ENCODE peak calls at places on chromosomes 2 and 18, in four cellular contexts. One of them, this sample, is unnamed.

GRCh38 chr18:7000484-7001096 is 117.0 kb downstream of the LAMA1 start:
- DNase-seq in H1: no peak
- DNase-seq in SK-N-SH: peak
- DNase-seq in K562: peak
- DNase-seq in this sample: no peak

GRCh38 chr2:28193552-28194383 is 198.9 kb upstream of the FOSL2 start:
- DNase-seq in SK-N-SH: peak
- DNase-seq in K562: no peak
- DNase-seq in H1: no peak
- DNase-seq in this sample: no peak

GRCh38 chr2:134336352-134336751 is 82.5 kb downstream of the MGAT5 start:
- DNase-seq in K562: no peak
- DNase-seq in SK-N-SH: no peak
- DNase-seq in H1: no peak
- DNase-seq in this sample: peak

GRCh38 chr2:223797073-223797472 is 40.3 kb downstream of the AP1S3 start:
- DNase-seq in H1: no peak
- DNase-seq in SK-N-SH: no peak
- DNase-seq in K562: no peak
- DNase-seq in this sample: no peak

GRCh38 chr2:70895249-70895648 is 40.5 kb upstream of the ATP6V1B1 start:
- DNase-seq in K562: peak
- DNase-seq in SK-N-SH: peak
- DNase-seq in H1: no peak
- DNase-seq in this sample: no peak

GRCh38 chr2:109487237-109487869 is 126.4 kb downstream of the SEPTIN10 start:
- DNase-seq in SK-N-SH: no peak
- DNase-seq in H1: no peak
- DNase-seq in K562: no peak
- DNase-seq in this sample: no peak

GRCh38 chr18:2547477-2548087 is 23.7 kb downstream of the METTL4 start:
- DNase-seq in K562: peak
- DNase-seq in SK-N-SH: peak
- DNase-seq in H1: no peak
- DNase-seq in this sample: peak

GRCh38 chr2:10167316-10167715 is 44.8 kb downstream of the RRM2 start:
- DNase-seq in SK-N-SH: peak
- DNase-seq in K562: no peak
- DNase-seq in H1: no peak
- DNase-seq in this sample: no peak

GRCh38 chr18:24875761-24876160 is 415.3 kb downstream of the HRH4 start:
- DNase-seq in H1: no peak
- DNase-seq in K562: no peak
- DNase-seq in SK-N-SH: no peak
- DNase-seq in this sample: no peak

GRCh38 chr2:30410217-30410616 is 36.8 kb upstream of the LCLAT1 start:
- DNase-seq in SK-N-SH: no peak
- DNase-seq in H1: no peak
- DNase-seq in K562: no peak
- DNase-seq in this sample: no peak

GRCh38 chr2:178718283-178718682 is 88.9 kb downstream of the TTN start:
- DNase-seq in K562: no peak
- DNase-seq in SK-N-SH: no peak
- DNase-seq in H1: no peak
- DNase-seq in this sample: no peak

GRCh38 chr18:24560511-24560981 is 100.1 kb downstream of the HRH4 start:
- DNase-seq in SK-N-SH: no peak
- DNase-seq in K562: no peak
- DNase-seq in H1: no peak
- DNase-seq in this sample: no peak

GRCh38 chr2:18063826-18064485 is 185.5 kb downstream of the KCNS3 start:
- DNase-seq in SK-N-SH: no peak
- DNase-seq in K562: no peak
- DNase-seq in H1: no peak
- DNase-seq in this sample: no peak

GRCh38 chr2:3179208-3179607 is 198.4 kb downstream of the EIPR1 start:
- DNase-seq in SK-N-SH: peak
- DNase-seq in H1: peak
- DNase-seq in K562: no peak
- DNase-seq in this sample: no peak

GRCh38 chr2:102005989-102006885 is 14.5 kb downstream of the IL1R2 start:
- DNase-seq in SK-N-SH: peak
- DNase-seq in H1: peak
- DNase-seq in K562: peak
- DNase-seq in this sample: no peak

GRCh38 chr2:211930331-211930730 is 608.3 kb downstream of the ERBB4 start:
- DNase-seq in H1: no peak
- DNase-seq in K562: no peak
- DNase-seq in SK-N-SH: no peak
- DNase-seq in this sample: peak

GRCh38 chr2:219598308-219599078 is 836 bp downstream of the STK11IP start:
- DNase-seq in SK-N-SH: no peak
- DNase-seq in K562: no peak
- DNase-seq in H1: no peak
- DNase-seq in this sample: no peak

GRCh38 chr2:186426153-186427016 is 59.7 kb upstream of the ZC3H15 start:
- DNase-seq in K562: no peak
- DNase-seq in SK-N-SH: no peak
- DNase-seq in H1: no peak
- DNase-seq in this sample: peak

GRCh38 chr2:149573760-149574159 is 13.8 kb downstream of the MMADHC start:
- DNase-seq in SK-N-SH: no peak
- DNase-seq in H1: no peak
- DNase-seq in K562: no peak
- DNase-seq in this sample: no peak

GRCh38 chr2:3759331-3759730 is 56.0 kb downstream of the DCDC2C start:
- DNase-seq in K562: no peak
- DNase-seq in H1: no peak
- DNase-seq in SK-N-SH: no peak
- DNase-seq in this sample: no peak

GRCh38 chr2:95525294-95526035 is 40.9 kb upstream of the TRIM43B start:
- DNase-seq in K562: no peak
- DNase-seq in H1: no peak
- DNase-seq in SK-N-SH: peak
- DNase-seq in this sample: no peak

GRCh38 chr18:61569176-61569892 is 236.1 kb downstream of the CDH20 start:
- DNase-seq in SK-N-SH: no peak
- DNase-seq in H1: no peak
- DNase-seq in K562: no peak
- DNase-seq in this sample: no peak

GRCh38 chr2:18171191-18172139 is 293.0 kb downstream of the KCNS3 start:
- DNase-seq in K562: no peak
- DNase-seq in SK-N-SH: no peak
- DNase-seq in H1: no peak
- DNase-seq in this sample: no peak

GRCh38 chr2:237483018-237483731 is 3.9 kb upstream of the MLPH start:
- DNase-seq in H1: no peak
- DNase-seq in SK-N-SH: no peak
- DNase-seq in K562: no peak
- DNase-seq in this sample: no peak

GRCh38 chr2:172251231-172251630 is 148.5 kb upstream of the DLX2 start:
- DNase-seq in H1: no peak
- DNase-seq in SK-N-SH: no peak
- DNase-seq in K562: no peak
- DNase-seq in this sample: no peak

GRCh38 chr18:11572201-11572600 is 37.2 kb upstream of the SLC35G4 start:
- DNase-seq in K562: no peak
- DNase-seq in H1: no peak
- DNase-seq in SK-N-SH: no peak
- DNase-seq in this sample: no peak

GRCh38 chr18:12431561-12431960 is 23.8 kb downstream of the PRELID3A start:
- DNase-seq in K562: no peak
- DNase-seq in SK-N-SH: no peak
- DNase-seq in H1: no peak
- DNase-seq in this sample: no peak

GRCh38 chr2:26892916-26893524 is 45.1 kb downstream of the DPYSL5 start:
- DNase-seq in H1: peak
- DNase-seq in K562: no peak
- DNase-seq in SK-N-SH: no peak
- DNase-seq in this sample: no peak

GRCh38 chr2:37318401-37318800 is 6.2 kb downstream of the PRKD3 start:
- DNase-seq in H1: no peak
- DNase-seq in SK-N-SH: no peak
- DNase-seq in K562: no peak
- DNase-seq in this sample: peak

GRCh38 chr2:60460577-60461420 is 92.7 kb downstream of the BCL11A start:
- DNase-seq in SK-N-SH: no peak
- DNase-seq in K562: no peak
- DNase-seq in H1: no peak
- DNase-seq in this sample: no peak

GRCh38 chr2:60461421-60462108 is 91.9 kb downstream of the BCL11A start:
- DNase-seq in SK-N-SH: no peak
- DNase-seq in H1: no peak
- DNase-seq in K562: no peak
- DNase-seq in this sample: no peak

GRCh38 chr2:60463249-60463648 is 90.2 kb downstream of the BCL11A start:
- DNase-seq in H1: no peak
- DNase-seq in SK-N-SH: no peak
- DNase-seq in K562: no peak
- DNase-seq in this sample: no peak

GRCh38 chr2:60456115-60456770 is 97.2 kb downstream of the BCL11A start:
- DNase-seq in SK-N-SH: no peak
- DNase-seq in K562: no peak
- DNase-seq in H1: no peak
- DNase-seq in this sample: no peak

GRCh38 chr2:60459896-60460295 is 93.6 kb downstream of the BCL11A start:
- DNase-seq in K562: no peak
- DNase-seq in H1: no peak
- DNase-seq in SK-N-SH: no peak
- DNase-seq in this sample: no peak
- TF ChIP-seq NRF1 in K562: no peak
- TF ChIP-seq NRF1 in H1: no peak
- TF ChIP-seq NRF1 in SK-N-SH: no peak
- TF ChIP-seq NRF1 in this sample: no peak

GRCh38 chr2:227903395-227903794 is 32.0 kb downstream of the DAW1 start:
- DNase-seq in K562: no peak
- DNase-seq in H1: no peak
- DNase-seq in SK-N-SH: no peak
- DNase-seq in this sample: no peak

GRCh38 chr2:227906991-227907390 is 35.6 kb downstream of the DAW1 start:
- DNase-seq in SK-N-SH: no peak
- DNase-seq in H1: no peak
- DNase-seq in K562: no peak
- DNase-seq in this sample: no peak

DNA sequence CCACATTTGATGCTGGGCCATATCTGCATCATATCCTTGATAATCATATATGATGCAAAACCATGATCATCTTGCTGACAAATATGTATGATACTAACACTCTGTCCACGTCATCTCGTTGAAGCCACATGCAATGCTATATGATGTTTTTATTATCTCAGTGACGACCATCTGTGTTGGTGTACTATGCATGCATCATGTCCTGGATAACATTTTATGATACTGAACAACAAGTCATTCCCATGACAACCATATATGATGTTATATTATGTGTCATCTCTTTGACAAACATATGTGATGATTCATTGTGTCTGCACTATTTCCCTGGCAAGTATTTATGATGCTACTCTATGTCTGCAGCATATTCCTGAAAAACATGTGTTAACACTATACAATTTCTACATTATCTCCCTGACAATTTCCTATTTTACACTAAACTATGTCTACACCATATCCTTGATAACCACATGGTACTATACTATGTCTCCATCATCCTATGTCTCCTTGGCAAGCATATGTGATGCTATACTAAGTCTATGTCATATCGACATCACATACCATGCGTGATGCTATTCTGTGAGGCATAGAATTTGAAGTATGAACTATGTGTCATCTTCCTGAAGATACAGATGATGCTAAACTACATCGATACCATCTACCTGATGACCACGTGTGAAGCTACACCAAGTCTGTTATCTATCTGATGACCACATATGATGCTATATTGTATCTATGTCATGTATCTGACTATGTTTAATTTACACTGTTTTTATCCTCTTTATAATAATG is 37.0 kb downstream of the DAW1 start:
- DNase-seq in H1: no peak
- DNase-seq in K562: no peak
- DNase-seq in SK-N-SH: no peak
- DNase-seq in this sample: no peak
- TF ChIP-seq NRF1 in H1: no peak
- TF ChIP-seq NRF1 in K562: no peak
- TF ChIP-seq NRF1 in SK-N-SH: no peak
- TF ChIP-seq NRF1 in this sample: no peak

GRCh38 chr18:75527848-75528247 is 100.3 kb upstream of the SMIM21 start:
- DNase-seq in SK-N-SH: no peak
- DNase-seq in H1: no peak
- DNase-seq in K562: no peak
- DNase-seq in this sample: no peak
- TF ChIP-seq NRF1 in SK-N-SH: no peak
- TF ChIP-seq NRF1 in H1: no peak
- TF ChIP-seq NRF1 in K562: no peak
- TF ChIP-seq NRF1 in this sample: no peak

GRCh38 chr18:52156166-52156565 is 183.8 kb upstream of the DCC start:
- DNase-seq in SK-N-SH: no peak
- DNase-seq in K562: no peak
- DNase-seq in H1: no peak
- DNase-seq in this sample: no peak
- TF ChIP-seq NRF1 in SK-N-SH: no peak
- TF ChIP-seq NRF1 in K562: no peak
- TF ChIP-seq NRF1 in H1: no peak
- TF ChIP-seq NRF1 in this sample: no peak

DNA sequence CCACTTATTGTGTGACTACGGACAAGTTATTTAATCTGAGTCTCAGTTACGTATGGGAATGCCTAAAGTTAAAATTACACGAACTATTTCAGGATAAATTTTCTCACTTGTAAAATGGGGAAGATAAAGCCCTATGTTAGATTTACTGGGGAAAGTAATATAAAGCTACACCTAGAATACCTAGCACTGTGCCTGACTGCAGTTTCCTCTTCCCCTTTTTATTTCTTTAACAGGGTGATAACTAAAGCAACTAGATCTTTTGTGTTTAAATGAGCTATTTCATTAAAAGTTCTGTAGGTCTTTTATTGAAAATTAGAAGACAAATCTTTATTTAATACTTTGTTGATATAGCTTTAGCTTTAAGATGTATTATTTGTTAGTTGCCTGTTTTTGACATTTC is 5.0 kb downstream of the B3GNT2 start:
- DNase-seq in K562: no peak
- DNase-seq in SK-N-SH: no peak
- DNase-seq in H1: no peak
- DNase-seq in this sample: no peak
- TF ChIP-seq NRF1 in K562: no peak
- TF ChIP-seq NRF1 in SK-N-SH: no peak
- TF ChIP-seq NRF1 in H1: no peak
- TF ChIP-seq NRF1 in this sample: no peak

DNA sequence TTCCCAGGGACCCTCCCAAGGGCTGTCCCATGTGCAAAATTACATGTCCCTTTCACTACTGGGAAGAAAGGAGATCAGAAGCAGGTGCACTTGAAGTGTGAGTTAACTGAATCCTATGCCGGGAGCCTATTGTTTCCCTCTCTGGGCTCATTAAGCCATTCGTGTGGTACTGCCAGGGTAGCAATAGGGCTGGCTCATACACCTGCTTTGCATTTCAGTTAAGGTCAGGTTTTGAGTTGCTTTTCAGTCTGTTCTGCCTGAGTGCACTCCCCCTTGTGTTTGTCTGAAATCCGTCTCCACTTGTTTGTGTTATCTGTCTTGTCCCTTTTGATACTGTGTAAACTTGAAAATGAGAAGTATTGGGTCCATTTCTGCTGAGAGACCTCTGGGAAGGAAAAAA is 1232.6 kb upstream of the NRXN1 start:
- DNase-seq in K562: no peak
- DNase-seq in SK-N-SH: no peak
- DNase-seq in H1: no peak
- DNase-seq in this sample: no peak
- TF ChIP-seq NRF1 in K562: no peak
- TF ChIP-seq NRF1 in SK-N-SH: no peak
- TF ChIP-seq NRF1 in H1: no peak
- TF ChIP-seq NRF1 in this sample: no peak